ENCODE peak calls at places on chromosome 1, in four cellular contexts. J is WERI-Rb-1, V is iris pigment epithelial cell, M is WTC11. Y is an unnamed sample.

GRCh38 chr1:155729031-155729898 is 40.4 kb downstream of the DAP3 start:
- DNase-seq in J (peak; percentile 88), V (peak; percentile 69), M (peak; percentile 66), Y (peak; percentile 72)

GRCh38 chr1:39960461-39960958 is 5.6 kb downstream of the MFSD2A start:
- DNase-seq in J (no peak), V (no peak), M (no peak), Y (peak; percentile 60)

GRCh38 chr1:15803380-15803779 is 4.1 kb downstream of the UQCRHL start:
- DNase-seq in J (peak; percentile 43), V (no peak), M (peak; percentile 36), Y (peak; percentile 51)

GRCh38 chr1:161382214-161383019 is 14.7 kb upstream of the CFAP126 start:
- DNase-seq in J (peak; percentile 40), V (peak; percentile 83), M (no peak), Y (peak; percentile 60)

GRCh38 chr1:9230869-9231533 is 3.6 kb upstream of the H6PD start:
- DNase-seq in J (no peak), V (no peak), M (no peak), Y (no peak)

GRCh38 chr1:67214420-67215174 is 48.3 kb downstream of the IL23R start:
- DNase-seq in J (peak; percentile 29), V (peak; percentile 31), M (peak; percentile 29), Y (no peak)

GRCh38 chr1:81596341-81596740 is 204.4 kb upstream of the ADGRL2 start:
- DNase-seq in J (no peak), V (no peak), M (no peak), Y (no peak)

GRCh38 chr1:207997486-207998268 is 86.8 kb upstream of the CD34 start:
- DNase-seq in J (peak; percentile 95), V (peak; percentile 71), M (peak; percentile 75), Y (peak; percentile 82)

GRCh38 chr1:107548276-107548675 is 407.4 kb downstream of the NTNG1 start:
- DNase-seq in J (no peak), V (no peak), M (no peak), Y (no peak)

GRCh38 chr1:82153282-82153630 is 352.5 kb downstream of the ADGRL2 start:
- DNase-seq in J (no peak), V (peak; percentile 17), M (no peak), Y (no peak)

GRCh38 chr1:62076286-62076685 is 118.4 kb upstream of the L1TD1 start:
- DNase-seq in J (no peak), V (peak; percentile 90), M (no peak), Y (no peak)

GRCh38 chr1:2533356-2533755 is 3.3 kb upstream of the HES5 start:
- DNase-seq in J (no peak), V (peak; percentile 35), M (no peak), Y (no peak)

GRCh38 chr1:52502789-52503188 is 50.1 kb downstream of the TUT4 start:
- DNase-seq in J (no peak), V (no peak), M (no peak), Y (no peak)

GRCh38 chr1:155241069-155241679 is 14.1 kb downstream of the ENTREP3 start:
- DNase-seq in J (peak; percentile 91), V (peak; percentile 79), M (peak; percentile 56), Y (peak; percentile 83)

GRCh38 chr1:167439301-167439988 is 78.9 kb downstream of the CD247 start:
- DNase-seq in J (peak; percentile 46), V (peak; percentile 45), M (peak; percentile 70), Y (peak; percentile 69)

GRCh38 chr1:233972951-233973635 is 68.6 kb downstream of the SLC35F3 start:
- DNase-seq in J (no peak), V (no peak), M (no peak), Y (no peak)

GRCh38 chr1:167722152-167722869 is 529 bp downstream of the MPZL1 start:
- DNase-seq in J (peak; percentile 31), V (peak; percentile 40), M (peak; percentile 54), Y (peak; percentile 82)

GRCh38 chr1:25754421-25755195 is 45.4 kb upstream of the SELENON start:
- DNase-seq in J (peak; percentile 51), V (no peak), M (no peak), Y (no peak)

Y was measured in D341Med.